ENCODE peak calls at places on chromosomes 3 and 15, in four cellular contexts. K, F, R and Y are unnamed samples.

GRCh38 chr15:58260186-58260910 is 122.2 kb downstream of the AQP9 start:
- DNase-seq in K (no peak), F (no peak), R (no peak), Y (no peak)

GRCh38 chr3:98994128-98994762 is 92.8 kb upstream of the DCBLD2 start:
- DNase-seq in K (no peak), F (peak), R (no peak), Y (no peak)

GRCh38 chr3:188520466-188520865 is 366.5 kb downstream of the LPP start:
- DNase-seq in K (no peak), F (peak), R (no peak), Y (no peak)

GRCh38 chr3:127794402-127794801 is 27.9 kb downstream of the MGLL start:
- DNase-seq in K (no peak), F (no peak), R (no peak), Y (no peak)

GRCh38 chr15:78750566-78750965 is 60.7 kb downstream of the ADAMTS7 start:
- DNase-seq in K (peak), F (peak), R (no peak), Y (no peak)

GRCh38 chr3:110814170-110815007 is 257.2 kb upstream of the NECTIN3 start:
- DNase-seq in K (no peak), F (peak), R (no peak), Y (no peak)

GRCh38 chr15:57566840-57567239 is 24.9 kb upstream of the MYZAP start:
- DNase-seq in K (no peak), F (no peak), R (no peak), Y (no peak)

GRCh38 chr3:154022603-154023002 is 98.6 kb upstream of the ARHGEF26 start:
- DNase-seq in K (no peak), F (peak), R (no peak), Y (no peak)

GRCh38 chr15:32994810-32995424 is 199.6 kb downstream of the FMN1 start:
- DNase-seq in K (no peak), F (peak), R (no peak), Y (no peak)

GRCh38 chr15:40286061-40286532 is 3.2 kb upstream of the ANKRD63 start:
- DNase-seq in K (no peak), F (no peak), R (no peak), Y (peak)

GRCh38 chr3:133424937-133425869 is 25.3 kb downstream of the BFSP2 start:
- DNase-seq in K (no peak), F (no peak), R (no peak), Y (no peak)

GRCh38 chr15:94247789-94248638 is 16.7 kb downstream of the MCTP2 start:
- DNase-seq in K (no peak), F (no peak), R (no peak), Y (no peak)

GRCh38 chr15:65029736-65030208 is 333 bp upstream of the MTFMT start:
- DNase-seq in K (no peak), F (no peak), R (no peak), Y (no peak)

GRCh38 chr3:141266186-141266585 is 34.6 kb downstream of the PXYLP1 start:
- DNase-seq in K (no peak), F (no peak), R (no peak), Y (no peak)

GRCh38 chr3:23992051-23992628 is 47.1 kb downstream of the NR1D2 start:
- DNase-seq in K (no peak), F (peak), R (no peak), Y (no peak)

GRCh38 chr3:23991236-23992050 is 46.4 kb downstream of the NR1D2 start:
- DNase-seq in K (no peak), F (peak), R (no peak), Y (peak)

GRCh38 chr3:23993556-23994246 is 48.6 kb downstream of the NR1D2 start:
- DNase-seq in K (no peak), F (no peak), R (no peak), Y (no peak)

GRCh38 chr3:23996058-23996457 is 51.0 kb downstream of the NR1D2 start:
- DNase-seq in K (no peak), F (peak), R (no peak), Y (no peak)

GRCh38 chr3:23994247-23994574 is 49.1 kb downstream of the NR1D2 start:
- DNase-seq in K (no peak), F (no peak), R (no peak), Y (no peak)
- H3K27ac ChIP-seq in K (no peak), F (no peak), R (no peak), Y (no peak)

DNA sequence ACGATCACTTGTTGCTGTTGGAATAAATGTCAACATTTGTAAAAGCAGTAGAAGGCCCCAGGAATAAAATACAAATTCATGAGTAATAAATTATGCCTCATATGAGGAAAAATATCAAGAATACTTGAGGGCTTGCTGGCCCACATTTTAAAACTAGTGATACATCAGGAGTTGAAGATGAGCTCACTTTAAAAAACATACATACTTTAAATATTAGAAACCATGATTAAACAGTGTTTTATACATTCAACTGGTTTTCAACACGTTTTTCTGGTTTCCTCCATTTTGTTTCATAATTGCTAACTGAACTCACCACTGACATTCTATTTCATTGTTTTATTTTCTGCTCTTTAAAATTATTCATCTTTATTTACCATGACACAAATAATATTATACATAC is 141.4 kb downstream of the TFG start:
- DNase-seq in K (no peak), F (no peak), R (no peak), Y (no peak)
- H3K27ac ChIP-seq in K (no peak), F (no peak), R (no peak), Y (no peak)

GRCh38 chr15:99212401-99212800 is 37.0 kb downstream of the TTC23 start:
- DNase-seq in K (no peak), F (peak), R (no peak), Y (no peak)
- H3K27ac ChIP-seq in K (no peak), F (no peak), R (no peak), Y (no peak)

GRCh38 chr15:95842576-95842975 is 487.9 kb upstream of the NR2F2 start:
- DNase-seq in K (no peak), F (no peak), R (no peak), Y (no peak)
- H3K27ac ChIP-seq in K (no peak), F (no peak), R (no peak), Y (no peak)